ENCODE peak calls at places on chromosome 19, in four cellular contexts. G is HFF-Myc, U is retinal pigment epithelial cell, Q is left ventricle myocardium inferior. V is an unnamed sample.

GRCh38 chr19:33443638-33444195 is 70.2 kb downstream of the CEBPG start:
- DNase-seq in Q (peak; percentile 5), U (no peak), G (no peak), V (no peak)

GRCh38 chr19:24062222-24062621 is 24.8 kb upstream of the ZNF254 start:
- DNase-seq in G (no peak), U (no peak), Q (no peak), V (no peak)

GRCh38 chr19:45408830-45409593 is 2.6 kb downstream of the POLR1G start:
- DNase-seq in U (no peak), G (no peak), Q (no peak), V (no peak)

GRCh38 chr19:48551437-48552302 is at the start of gene SULT2B1:
- DNase-seq in G (no peak), Q (no peak), U (no peak), V (no peak)

GRCh38 chr19:34351382-34351802 is 13.6 kb upstream of the GPI start:
- DNase-seq in U (no peak), Q (no peak), G (no peak), V (no peak)

GRCh38 chr19:45063851-45064801 is 12.2 kb downstream of the ZNF296 start:
- DNase-seq in U (no peak), Q (no peak), G (no peak), V (no peak)

GRCh38 chr19:5967994-5968430 is 9.9 kb downstream of the RANBP3 start:
- DNase-seq in U (no peak), G (peak; percentile 60), Q (peak; percentile 52), V (peak; percentile 54)

GRCh38 chr19:21586341-21587116 is 81.1 kb downstream of the ZNF429 start:
- DNase-seq in Q (peak; percentile 36), G (no peak), U (no peak), V (no peak)

GRCh38 chr19:1068111-1069001 is 1.4 kb downstream of the ARHGAP45 start:
- DNase-seq in Q (peak; percentile 52), G (no peak), U (no peak), V (no peak)

GRCh38 chr19:55690109-55690768 is 15.2 kb downstream of the EPN1 start:
- DNase-seq in U (no peak), Q (peak; percentile 13), G (no peak), V (no peak)

GRCh38 chr19:5436101-5436947 is 18.9 kb upstream of the ZNRF4 start:
- DNase-seq in U (no peak), Q (no peak), G (no peak), V (no peak)

GRCh38 chr19:45075215-45076028 is 856 bp downstream of the ZNF296 start:
- DNase-seq in Q (peak; percentile 67), G (no peak), U (no peak), V (no peak)

GRCh38 chr19:7694499-7694898 is 7.4 kb downstream of the FCER2 start:
- DNase-seq in U (no peak), Q (no peak), G (no peak), V (no peak)
- TF ChIP-seq CTCF in U (no peak), Q (no peak), G (no peak), V (no peak)

DNA sequence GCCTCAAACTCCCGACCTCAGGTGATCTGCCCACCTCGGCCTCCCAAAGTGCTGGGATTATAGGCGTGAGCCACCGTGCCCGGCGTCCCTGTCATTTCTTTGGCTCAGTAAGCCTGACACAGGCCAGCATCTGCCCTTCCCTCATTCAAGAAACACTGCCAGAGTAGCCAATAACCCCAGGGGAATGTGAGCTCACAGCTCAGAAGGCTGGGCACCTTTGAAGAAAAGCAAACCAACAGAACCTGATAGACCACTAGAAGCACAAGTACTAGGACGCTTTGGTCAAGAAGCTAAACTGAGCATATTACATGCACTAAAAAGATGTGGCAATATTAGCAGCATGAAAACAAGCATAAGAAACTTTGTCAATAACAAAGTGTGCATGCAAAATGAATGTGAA is 14.2 kb downstream of the SIGLEC5 start:
- DNase-seq in U (no peak), G (no peak), Q (no peak), V (no peak)
- TF ChIP-seq CTCF in U (no peak), G (no peak), Q (no peak), V (no peak)

GRCh38 chr19:2269244-2270156 is 12.5 kb downstream of the PEAK3 start:
- DNase-seq in G (peak; percentile 80), Q (peak; percentile 99), U (peak; percentile 72), V (peak; percentile 93)
- TF ChIP-seq CTCF in G (no peak), Q (peak; percentile 29), U (no peak), V (no peak)

DNA sequence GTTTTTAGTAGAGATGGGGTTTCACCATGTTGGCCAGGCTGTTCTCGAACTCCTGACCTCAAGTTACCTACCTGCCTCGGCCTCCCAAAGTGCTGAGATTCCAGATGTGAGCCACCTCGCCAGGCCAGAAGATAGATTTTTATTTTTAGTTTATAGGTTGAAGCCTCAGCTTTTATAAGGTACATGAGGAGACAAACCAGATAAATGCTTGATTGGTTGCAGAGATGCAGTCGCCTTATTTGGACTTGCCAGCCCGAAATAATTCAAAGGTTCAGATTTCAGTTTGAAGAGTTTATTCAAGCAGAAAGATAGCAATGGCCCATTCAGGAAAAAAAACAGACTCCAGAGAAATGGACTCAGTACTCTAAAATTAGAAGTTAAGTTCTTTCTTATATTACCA is 3.1 kb downstream of the ZNF69 start:
- DNase-seq in Q (no peak), U (no peak), G (no peak), V (no peak)
- TF ChIP-seq CTCF in Q (no peak), U (no peak), G (no peak), V (no peak)

GRCh38 chr19:46580247-46580646 is 20.9 kb upstream of the CALM3 start:
- DNase-seq in G (no peak), U (no peak), Q (no peak), V (no peak)
- TF ChIP-seq CTCF in G (no peak), U (no peak), Q (no peak), V (no peak)